ENCODE peak calls at places on chromosomes 13 and 19, in five cellular contexts. K is uterus; N is NCI-H2029; D is stimulated activated CD8-positive, alpha-beta memory T cell treated with anti-CD3 and anti-CD28 coated beads, Interleukin-15, amount 100 ng/mL, for 4 hours; Y is non-pigmented ciliary epithelial cell. W is an unnamed sample.

GRCh38 chr13:42720116-42720857 is 61.1 kb upstream of the FAM216B start:
- DNase-seq in K (peak), D (no peak), Y (peak), N (no peak), W (peak)

GRCh38 chr19:19405919-19406877 is 723 bp downstream of the GATAD2A start:
- DNase-seq in Y (no peak), D (peak), N (no peak), K (peak), W (peak)

GRCh38 chr19:13557756-13558398 is 51.6 kb upstream of the CACNA1A start:
- DNase-seq in K (no peak), Y (no peak), N (peak), D (no peak), W (no peak)

GRCh38 chr19:12994701-12995595 is at the start of gene NFIX:
- DNase-seq in K (peak), N (no peak), D (peak), Y (no peak), W (peak)

GRCh38 chr19:35262101-35262761 is 6.5 kb upstream of the USF2 start:
- DNase-seq in N (no peak), Y (no peak), K (no peak), D (no peak), W (no peak)

GRCh38 chr13:94537740-94538630 is 58.0 kb downstream of the TGDS start:
- DNase-seq in K (no peak), Y (no peak), D (no peak), N (no peak), W (no peak)

GRCh38 chr19:7366701-7367420 is 18.1 kb downstream of the ARHGEF18 start:
- DNase-seq in D (no peak), K (no peak), Y (no peak), N (peak), W (peak)

GRCh38 chr19:28406237-28406596 is 806.7 kb downstream of the UQCRFS1 start:
- DNase-seq in N (peak), D (no peak), K (no peak), Y (no peak), W (no peak)